ENCODE peak calls at places on chromosomes 7 and 10, in six cellular contexts. One of them, this sample, is unnamed.

GRCh38 chr7:156827587-156828203 is 65.3 kb downstream of the LMBR1 start:
- DNase-seq in stomach: no peak
- DNase-seq in MM.1S: peak
- DNase-seq in mammary epithelial cell: no peak
- DNase-seq in cardiac muscle cell: peak
- DNase-seq in PC-9: no peak
- DNase-seq in this sample: peak

GRCh38 chr7:116251675-116252074 is 41.3 kb downstream of the TES start:
- DNase-seq in cardiac muscle cell: no peak
- DNase-seq in MM.1S: no peak
- DNase-seq in PC-9: no peak
- DNase-seq in stomach: no peak
- DNase-seq in mammary epithelial cell: no peak
- DNase-seq in this sample: no peak

GRCh38 chr7:2522780-2523433 is 3.3 kb downstream of the LFNG start:
- DNase-seq in mammary epithelial cell: peak
- DNase-seq in PC-9: peak
- DNase-seq in MM.1S: no peak
- DNase-seq in cardiac muscle cell: peak
- DNase-seq in stomach: no peak
- DNase-seq in this sample: peak

GRCh38 chr7:130904792-130905191 is 170.8 kb upstream of the KLF14 start:
- DNase-seq in stomach: no peak
- DNase-seq in PC-9: no peak
- DNase-seq in mammary epithelial cell: no peak
- DNase-seq in cardiac muscle cell: no peak
- DNase-seq in MM.1S: no peak
- DNase-seq in this sample: no peak

GRCh38 chr7:30212720-30213119 is 71.7 kb upstream of the ZNRF2 start:
- DNase-seq in cardiac muscle cell: no peak
- DNase-seq in stomach: no peak
- DNase-seq in PC-9: no peak
- DNase-seq in mammary epithelial cell: no peak
- DNase-seq in MM.1S: no peak
- DNase-seq in this sample: no peak

GRCh38 chr7:136049818-136050461 is 72.8 kb upstream of the MTPN start:
- DNase-seq in cardiac muscle cell: peak
- DNase-seq in MM.1S: no peak
- DNase-seq in stomach: no peak
- DNase-seq in PC-9: no peak
- DNase-seq in mammary epithelial cell: no peak
- DNase-seq in this sample: no peak

GRCh38 chr10:124688889-124689670 is 55.1 kb downstream of the FAM53B start:
- DNase-seq in MM.1S: no peak
- DNase-seq in cardiac muscle cell: no peak
- DNase-seq in mammary epithelial cell: peak
- DNase-seq in PC-9: no peak
- DNase-seq in stomach: no peak
- DNase-seq in this sample: peak

GRCh38 chr7:28675429-28675828 is 263.1 kb downstream of the CREB5 start:
- DNase-seq in MM.1S: no peak
- DNase-seq in cardiac muscle cell: no peak
- DNase-seq in PC-9: no peak
- DNase-seq in stomach: no peak
- DNase-seq in mammary epithelial cell: no peak
- DNase-seq in this sample: no peak

GRCh38 chr7:6227294-6227846 is 45.1 kb downstream of the CYTH3 start:
- DNase-seq in MM.1S: no peak
- DNase-seq in PC-9: no peak
- DNase-seq in stomach: no peak
- DNase-seq in mammary epithelial cell: no peak
- DNase-seq in cardiac muscle cell: peak
- DNase-seq in this sample: no peak

GRCh38 chr7:132782777-132783633 is 206.7 kb upstream of the PLXNA4 start:
- DNase-seq in mammary epithelial cell: no peak
- DNase-seq in stomach: no peak
- DNase-seq in cardiac muscle cell: peak
- DNase-seq in PC-9: no peak
- DNase-seq in MM.1S: no peak
- DNase-seq in this sample: no peak

GRCh38 chr7:123538897-123539296 is 4.5 kb upstream of the IQUB start:
- DNase-seq in MM.1S: no peak
- DNase-seq in mammary epithelial cell: no peak
- DNase-seq in cardiac muscle cell: no peak
- DNase-seq in PC-9: no peak
- DNase-seq in stomach: no peak
- DNase-seq in this sample: peak

GRCh38 chr7:94509264-94509878 is at the start of gene CASD1:
- DNase-seq in mammary epithelial cell: peak
- DNase-seq in MM.1S: peak
- DNase-seq in cardiac muscle cell: no peak
- DNase-seq in stomach: peak
- DNase-seq in PC-9: peak
- DNase-seq in this sample: no peak

GRCh38 chr10:49734676-49735075 is 27.4 kb downstream of the OGDHL start:
- DNase-seq in cardiac muscle cell: no peak
- DNase-seq in mammary epithelial cell: peak
- DNase-seq in stomach: peak
- DNase-seq in MM.1S: no peak
- DNase-seq in PC-9: peak
- DNase-seq in this sample: peak

GRCh38 chr7:91875851-91876250 is 4.7 kb downstream of the MTERF1 start:
- DNase-seq in PC-9: no peak
- DNase-seq in MM.1S: no peak
- DNase-seq in cardiac muscle cell: peak
- DNase-seq in stomach: no peak
- DNase-seq in mammary epithelial cell: no peak
- DNase-seq in this sample: no peak

GRCh38 chr7:5360451-5360850 is 63.2 kb downstream of the TNRC18 start:
- DNase-seq in PC-9: no peak
- DNase-seq in mammary epithelial cell: no peak
- DNase-seq in stomach: peak
- DNase-seq in cardiac muscle cell: no peak
- DNase-seq in MM.1S: no peak
- DNase-seq in this sample: no peak

GRCh38 chr7:129779602-129780256 is 168.2 kb downstream of the NRF1 start:
- DNase-seq in stomach: peak
- DNase-seq in cardiac muscle cell: no peak
- DNase-seq in PC-9: no peak
- DNase-seq in MM.1S: peak
- DNase-seq in mammary epithelial cell: peak
- DNase-seq in this sample: peak

GRCh38 chr7:33550979-33551378 is 354.4 kb upstream of the BMPER start:
- DNase-seq in cardiac muscle cell: no peak
- DNase-seq in MM.1S: peak
- DNase-seq in mammary epithelial cell: no peak
- DNase-seq in PC-9: no peak
- DNase-seq in stomach: no peak
- DNase-seq in this sample: no peak

GRCh38 chr7:90222811-90223725 is 11.5 kb downstream of the STEAP2 start:
- DNase-seq in mammary epithelial cell: peak
- DNase-seq in PC-9: no peak
- DNase-seq in MM.1S: no peak
- DNase-seq in stomach: no peak
- DNase-seq in cardiac muscle cell: peak
- DNase-seq in this sample: peak

GRCh38 chr7:22453159-22453558 is 46.8 kb downstream of the STEAP1B start:
- DNase-seq in mammary epithelial cell: no peak
- DNase-seq in cardiac muscle cell: no peak
- DNase-seq in PC-9: no peak
- DNase-seq in MM.1S: no peak
- DNase-seq in stomach: no peak
- DNase-seq in this sample: no peak

GRCh38 chr10:84256510-84257342 is 11.9 kb downstream of the RGR start:
- DNase-seq in PC-9: peak
- DNase-seq in mammary epithelial cell: peak
- DNase-seq in stomach: peak
- DNase-seq in cardiac muscle cell: peak
- DNase-seq in MM.1S: no peak
- DNase-seq in this sample: peak

GRCh38 chr10:62582098-62582705 is 208.0 kb downstream of the ZNF365 start:
- DNase-seq in mammary epithelial cell: no peak
- DNase-seq in cardiac muscle cell: no peak
- DNase-seq in MM.1S: no peak
- DNase-seq in PC-9: no peak
- DNase-seq in stomach: no peak
- DNase-seq in this sample: no peak

GRCh38 chr7:63073286-63073685 is 925.4 kb upstream of the ZNF722 start:
- DNase-seq in cardiac muscle cell: no peak
- DNase-seq in stomach: no peak
- DNase-seq in mammary epithelial cell: no peak
- DNase-seq in MM.1S: no peak
- DNase-seq in PC-9: no peak
- DNase-seq in this sample: no peak

GRCh38 chr10:18043148-18043547 is 91.4 kb downstream of the SLC39A12 start:
- DNase-seq in mammary epithelial cell: no peak
- DNase-seq in PC-9: no peak
- DNase-seq in MM.1S: no peak
- DNase-seq in cardiac muscle cell: no peak
- DNase-seq in stomach: no peak
- DNase-seq in this sample: no peak

GRCh38 chr7:142950235-142950634 is 11.0 kb downstream of the LLCFC1 start:
- DNase-seq in mammary epithelial cell: no peak
- DNase-seq in stomach: peak
- DNase-seq in MM.1S: no peak
- DNase-seq in cardiac muscle cell: no peak
- DNase-seq in PC-9: no peak
- DNase-seq in this sample: no peak

GRCh38 chr10:88042162-88043100 is 179.0 kb downstream of the PTEN start:
- DNase-seq in cardiac muscle cell: peak
- DNase-seq in mammary epithelial cell: peak
- DNase-seq in stomach: peak
- DNase-seq in PC-9: peak
- DNase-seq in MM.1S: no peak
- DNase-seq in this sample: peak

GRCh38 chr7:153012203-153012602 is 252.7 kb downstream of the ACTR3B start:
- DNase-seq in PC-9: no peak
- DNase-seq in MM.1S: peak
- DNase-seq in stomach: no peak
- DNase-seq in cardiac muscle cell: no peak
- DNase-seq in mammary epithelial cell: no peak
- DNase-seq in this sample: no peak

GRCh38 chr10:127234306-127234800 is 38.0 kb upstream of the INSYN2A start:
- DNase-seq in MM.1S: no peak
- DNase-seq in mammary epithelial cell: no peak
- DNase-seq in PC-9: no peak
- DNase-seq in stomach: no peak
- DNase-seq in cardiac muscle cell: no peak
- DNase-seq in this sample: no peak
- H3K4me3 ChIP-seq in MM.1S: no peak
- H3K4me3 ChIP-seq in mammary epithelial cell: no peak
- H3K4me3 ChIP-seq in PC-9: no peak
- H3K4me3 ChIP-seq in stomach: no peak
- H3K4me3 ChIP-seq in cardiac muscle cell: no peak
- H3K4me3 ChIP-seq in this sample: no peak

GRCh38 chr7:996089-996872 is 13.3 kb downstream of the CYP2W1 start:
- DNase-seq in stomach: no peak
- DNase-seq in mammary epithelial cell: no peak
- DNase-seq in cardiac muscle cell: no peak
- DNase-seq in PC-9: no peak
- DNase-seq in MM.1S: no peak
- DNase-seq in this sample: no peak

GRCh38 chr7:999149-999883 is 16.3 kb downstream of the CYP2W1 start:
- DNase-seq in cardiac muscle cell: no peak
- DNase-seq in mammary epithelial cell: no peak
- DNase-seq in PC-9: no peak
- DNase-seq in stomach: no peak
- DNase-seq in MM.1S: no peak
- DNase-seq in this sample: no peak

GRCh38 chr7:995571-995970 is 12.6 kb downstream of the CYP2W1 start:
- DNase-seq in stomach: no peak
- DNase-seq in cardiac muscle cell: no peak
- DNase-seq in mammary epithelial cell: no peak
- DNase-seq in PC-9: no peak
- DNase-seq in MM.1S: no peak
- DNase-seq in this sample: no peak

GRCh38 chr7:999921-1000593 is 17.1 kb downstream of the CYP2W1 start:
- DNase-seq in PC-9: no peak
- DNase-seq in cardiac muscle cell: no peak
- DNase-seq in MM.1S: no peak
- DNase-seq in mammary epithelial cell: no peak
- DNase-seq in stomach: no peak
- DNase-seq in this sample: no peak

GRCh38 chr7:997404-998395 is 14.7 kb downstream of the CYP2W1 start:
- DNase-seq in stomach: no peak
- DNase-seq in mammary epithelial cell: no peak
- DNase-seq in PC-9: no peak
- DNase-seq in MM.1S: no peak
- DNase-seq in cardiac muscle cell: no peak
- DNase-seq in this sample: no peak
- TF ChIP-seq CTCF in stomach: no peak
- TF ChIP-seq CTCF in mammary epithelial cell: no peak
- TF ChIP-seq CTCF in PC-9: no peak
- TF ChIP-seq CTCF in MM.1S: no peak
- TF ChIP-seq CTCF in cardiac muscle cell: no peak
- TF ChIP-seq CTCF in this sample: no peak

DNA sequence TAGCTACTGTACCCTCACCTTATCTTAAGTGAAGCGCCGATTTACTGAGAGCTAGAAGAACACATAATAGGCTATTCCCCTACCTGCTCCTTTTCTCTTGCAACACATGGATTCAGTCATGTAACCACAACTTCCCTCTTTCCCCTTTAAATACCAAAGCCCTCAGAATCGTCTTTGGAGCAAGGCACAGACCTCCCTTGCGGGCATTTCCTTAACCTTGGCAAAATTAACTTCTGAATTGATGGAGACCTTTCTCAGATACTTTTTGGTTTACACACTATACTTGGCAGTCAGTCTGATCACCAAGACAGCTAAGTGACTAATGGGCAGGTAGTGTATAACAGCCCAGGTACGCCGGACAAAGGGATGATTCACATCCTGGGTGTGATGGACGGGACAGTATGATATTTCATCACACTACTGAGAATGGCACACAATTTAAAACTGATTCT is 72.7 kb upstream of the SEC61G start:
- DNase-seq in cardiac muscle cell: no peak
- DNase-seq in stomach: no peak
- DNase-seq in mammary epithelial cell: peak
- DNase-seq in MM.1S: no peak
- DNase-seq in PC-9: peak
- DNase-seq in this sample: peak
- H3K4me3 ChIP-seq in cardiac muscle cell: no peak
- H3K4me3 ChIP-seq in stomach: no peak
- H3K4me3 ChIP-seq in mammary epithelial cell: peak
- H3K4me3 ChIP-seq in MM.1S: no peak
- H3K4me3 ChIP-seq in PC-9: peak
- H3K4me3 ChIP-seq in this sample: no peak

GRCh38 chr10:53748319-53748718 is 975.7 kb upstream of the MBL2 start:
- DNase-seq in PC-9: no peak
- DNase-seq in stomach: no peak
- DNase-seq in MM.1S: no peak
- DNase-seq in cardiac muscle cell: no peak
- DNase-seq in mammary epithelial cell: no peak
- DNase-seq in this sample: no peak
- TF ChIP-seq CTCF in PC-9: no peak
- TF ChIP-seq CTCF in stomach: no peak
- TF ChIP-seq CTCF in MM.1S: no peak
- TF ChIP-seq CTCF in cardiac muscle cell: no peak
- TF ChIP-seq CTCF in mammary epithelial cell: no peak
- TF ChIP-seq CTCF in this sample: no peak